ENCODE peak calls at places on chromosomes 16 and 17, in five cellular contexts. W is aorta, C is mucosa of descending colon, R is kidney, I is lung. D is an unnamed sample.
A peak's percentile ranks its signal among the peaks of the same experiment; 100 is the strongest.

GRCh38 chr17:12362853-12363252 is 302.8 kb upstream of the MYOCD start:
- DNase-seq in W (no peak), C (no peak), R (no peak), I (no peak), D (no peak)

GRCh38 chr17:43377056-43377810 is 21.6 kb upstream of the ARL4D start:
- DNase-seq in W (no peak), C (no peak), R (no peak), I (no peak), D (no peak)

GRCh38 chr16:2874584-2875362 is 8.2 kb upstream of the FLYWCH2 start:
- DNase-seq in W (peak; percentile 93), C (peak; percentile 80), R (peak; percentile 92), I (peak; percentile 79), D (peak; percentile 75)

GRCh38 chr17:69084911-69085310 is 24.2 kb upstream of the ABCA9 start:
- DNase-seq in W (no peak), C (peak; percentile 9), R (peak; percentile 34), I (no peak), D (peak; percentile 40)

GRCh38 chr17:79090503-79091372 is 16.1 kb downstream of the ENGASE start:
- DNase-seq in W (no peak), C (peak; percentile 43), R (no peak), I (no peak), D (no peak)

GRCh38 chr17:80264048-80264792 is 3.6 kb downstream of the RNF213 start:
- DNase-seq in W (no peak), C (peak; percentile 41), R (no peak), I (no peak), D (no peak)

GRCh38 chr17:51165680-51166197 is 472 bp upstream of the NME2 start:
- DNase-seq in W (no peak), C (peak; percentile 48), R (peak; percentile 78), I (no peak), D (no peak)

GRCh38 chr16:86133847-86134375 is 234.9 kb downstream of the IRF8 start:
- DNase-seq in W (no peak), C (no peak), R (no peak), I (no peak), D (no peak)

GRCh38 chr16:75121949-75122568 is 5.5 kb upstream of the LDHD start:
- DNase-seq in W (no peak), C (no peak), R (no peak), I (no peak), D (no peak)

GRCh38 chr16:87419971-87420370 is 27.8 kb downstream of the MAP1LC3B start:
- DNase-seq in W (no peak), C (no peak), R (no peak), I (no peak), D (no peak)

GRCh38 chr17:64412944-64413381 is 22.3 kb upstream of the PECAM1 start:
- DNase-seq in W (no peak), C (no peak), R (no peak), I (no peak), D (no peak)

DNA sequence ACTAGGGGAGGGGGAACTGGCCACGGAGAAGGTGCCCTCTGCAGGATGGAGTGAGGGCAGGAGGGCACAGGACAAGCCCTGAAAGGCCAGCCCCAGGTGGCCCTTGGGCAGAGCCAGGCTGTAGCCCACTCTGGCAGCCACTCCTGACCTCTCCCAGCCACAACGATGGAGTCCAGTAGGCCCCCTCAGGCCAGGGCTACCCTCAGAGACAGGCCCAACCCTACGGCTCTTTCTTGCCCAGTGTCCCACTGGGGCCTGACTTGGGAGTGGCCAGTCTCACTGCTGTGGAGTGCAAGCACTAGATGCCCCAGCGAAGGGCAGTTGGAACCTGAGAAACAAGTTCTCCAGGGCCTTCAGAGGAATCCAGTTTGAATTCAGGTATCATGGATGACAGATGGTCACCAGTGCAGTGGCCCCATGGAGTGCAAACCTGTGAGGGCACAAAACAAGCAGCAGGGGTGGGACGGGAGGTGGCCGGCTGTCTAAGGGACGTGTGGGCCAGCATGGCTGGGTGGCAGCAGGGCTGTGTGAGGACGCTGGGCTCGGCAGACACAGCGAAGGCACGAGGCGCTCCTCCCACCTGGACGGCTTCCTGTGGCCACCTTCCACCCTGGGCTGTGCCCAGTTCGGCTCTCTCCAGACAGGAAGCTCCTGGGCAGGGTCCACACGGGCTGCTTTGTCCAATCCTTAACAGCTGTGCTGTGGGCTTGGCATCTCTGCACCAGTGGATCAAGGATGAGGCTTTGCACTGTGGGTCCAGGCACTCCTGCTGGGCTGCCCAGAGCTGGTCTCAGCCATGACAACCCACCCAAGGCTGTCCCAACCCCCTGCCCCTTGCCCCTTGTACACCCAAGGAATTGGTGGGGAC is 72.1 kb downstream of the AMFR start:
- DNase-seq in W (peak; percentile 64), C (no peak), R (peak; percentile 61), I (no peak), D (no peak)
- H3K36me3 ChIP-seq in W (no peaks in the 10 kb centered on the region), C (no peaks in the 10 kb centered on the region), R (no peaks in the 10 kb centered on the region), I (no peaks in the 10 kb centered on the region), D (no peaks in the 10 kb centered on the region)

GRCh38 chr16:15616068-15616467 is 26.9 kb downstream of the MARF1 start:
- DNase-seq in W (no peak), C (no peak), R (no peak), I (no peak), D (no peak)
- H3K36me3 ChIP-seq in W (peaks cover 10% of the 10 kb centered on the region), C (peaks cover 7% of the 10 kb centered on the region), R (peaks cover 45% of the 10 kb centered on the region), I (peaks cover 55% of the 10 kb centered on the region), D (peaks cover 72% of the 10 kb centered on the region)

DNA sequence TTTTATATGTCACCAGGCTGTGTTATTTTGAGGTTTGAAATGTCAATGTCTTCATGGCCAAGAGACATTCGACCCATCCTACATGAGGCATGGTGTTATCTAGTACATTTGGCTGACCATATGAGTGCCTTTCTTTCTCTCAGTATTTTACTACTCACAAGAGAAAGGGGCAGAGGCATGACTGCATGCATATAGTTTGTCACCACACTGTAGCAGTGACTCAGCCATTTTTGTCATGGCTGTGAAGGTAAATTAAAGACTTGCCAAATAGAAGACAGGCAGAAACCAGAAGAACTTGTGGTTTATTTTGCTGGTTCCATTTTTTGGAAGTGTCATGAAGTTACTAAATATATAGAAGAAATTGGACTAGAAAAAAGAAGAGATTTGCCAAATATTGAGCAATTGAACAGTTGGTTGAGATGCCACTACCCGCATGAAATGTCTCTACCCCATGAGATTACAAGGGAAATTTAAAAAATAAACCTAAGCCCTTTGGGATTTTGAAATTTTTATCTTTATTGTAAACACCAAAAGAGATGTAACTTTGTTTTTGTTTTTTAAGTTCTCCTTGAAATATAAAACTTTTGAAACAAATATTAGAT is 170.2 kb downstream of the CHD9 start:
- DNase-seq in W (no peak), C (no peak), R (no peak), I (no peak), D (no peak)
- H3K36me3 ChIP-seq in W (no peaks in the 10 kb centered on the region), C (peaks cover 4% of the 10 kb centered on the region), R (peaks cover 28% of the 10 kb centered on the region), I (peaks cover 9% of the 10 kb centered on the region), D (peaks cover 62% of the 10 kb centered on the region)

GRCh38 chr17:42317256-42317966 is 29.1 kb downstream of the STAT5A start:
- DNase-seq in W (no peak), C (no peak), R (no peak), I (no peak), D (no peak)
- H3K36me3 ChIP-seq in W (no peaks in the 10 kb centered on the region), C (peaks cover 6% of the 10 kb centered on the region), R (peaks cover 36% of the 10 kb centered on the region), I (peaks cover 35% of the 10 kb centered on the region), D (peaks cover 62% of the 10 kb centered on the region)

GRCh38 chr16:18789515-18789849 is 652 bp downstream of the RPS15A start:
- DNase-seq in W (no peak), C (no peak), R (no peak), I (no peak), D (no peak)

GRCh38 chr16:18782697-18783429 is 7.3 kb downstream of the RPS15A start:
- DNase-seq in W (no peak), C (no peak), R (no peak), I (no peak), D (no peak)

GRCh38 chr16:18788828-18789514 is 1.2 kb downstream of the RPS15A start:
- DNase-seq in W (no peak), C (peak; percentile 16), R (no peak), I (no peak), D (no peak)

GRCh38 chr16:18784917-18785623 is 5.1 kb downstream of the RPS15A start:
- DNase-seq in W (no peak), C (no peak), R (no peak), I (no peak), D (no peak)

GRCh38 chr16:18783430-18784341 is 6.4 kb downstream of the RPS15A start:
- DNase-seq in W (no peak), C (no peak), R (no peak), I (no peak), D (no peak)
- H3K36me3 ChIP-seq in W (peaks cover 4% of the 10 kb centered on the region), C (peaks cover 6% of the 10 kb centered on the region), R (peaks cover 42% of the 10 kb centered on the region), I (peaks cover 53% of the 10 kb centered on the region), D (peaks cover 69% of the 10 kb centered on the region)

GRCh38 chr17:1119924-1120323 is 59.9 kb downstream of the ABR start:
- DNase-seq in W (no peak), C (no peak), R (no peak), I (no peak), D (no peak)
- H3K36me3 ChIP-seq in W (no peaks in the 10 kb centered on the region), C (no peaks in the 10 kb centered on the region), R (no peaks in the 10 kb centered on the region), I (no peaks in the 10 kb centered on the region), D (no peaks in the 10 kb centered on the region)

D was measured in NT2/D1.